ENCODE peak calls at places on chromosomes 4 and X, in seven cellular contexts. V is uterus, M is SK-N-SH, G is HCT116, L is tibial artery, O is A549, Z is substantia nigra. F is an unnamed sample.

GRCh38 chr4:93897559-93897958 is 69.0 kb downstream of the ATOH1 start:
- DNase-seq in L (no peak), Z (no peak), O (peak; percentile 7), M (peak; percentile 35), V (no peak), G (peak; percentile 6), F (no peak)

GRCh38 chr4:121370729-121371325 is 10.0 kb downstream of the QRFPR start:
- DNase-seq in O (no peak), Z (peak; percentile 25), L (peak; percentile 66), G (peak; percentile 40), V (no peak), M (peak; percentile 26), F (peak; percentile 27)

GRCh38 chr4:96874657-96875056 is 1034.8 kb downstream of the PDHA2 start:
- DNase-seq in M (no peak), L (no peak), G (no peak), O (no peak), V (no peak), Z (no peak), F (no peak)

GRCh38 chrX:15815779-15816452 is 25.6 kb downstream of the ZRSR2 start:
- DNase-seq in Z (peak; percentile 1), L (no peak), G (peak; percentile 3), M (peak; percentile 59), O (peak; percentile 19), V (no peak), F (no peak)

GRCh38 chr4:66653937-66654336 is 891.4 kb downstream of the CENPC start:
- DNase-seq in V (no peak), G (no peak), Z (no peak), L (no peak), M (no peak), O (no peak), F (no peak)

GRCh38 chr4:153757407-153757806 is 2.4 kb downstream of the RNF175 start:
- DNase-seq in O (no peak), G (no peak), L (no peak), M (no peak), V (no peak), Z (no peak), F (no peak)

GRCh38 chr4:176387571-176387970 is 67.8 kb downstream of the SPCS3 start:
- DNase-seq in M (no peak), Z (no peak), O (no peak), G (no peak), L (no peak), V (no peak), F (no peak)

GRCh38 chrX:153411255-153411987 is at the start of gene ZFP92:
- DNase-seq in O (no peak), M (peak; percentile 88), V (peak; percentile 40), G (no peak), Z (no peak), L (no peak), F (peak; percentile 28)

GRCh38 chrX:150456941-150457340 is 93.8 kb downstream of the MAMLD1 start:
- DNase-seq in G (no peak), Z (no peak), M (no peak), V (no peak), O (no peak), L (no peak), F (no peak)

GRCh38 chrX:103685396-103685795 is 1.1 kb downstream of the MORF4L2 start:
- DNase-seq in L (no peak), Z (no peak), M (peak; percentile 28), G (no peak), O (peak; percentile 15), V (no peak), F (no peak)

GRCh38 chr4:94758141-94758699 is 465 bp downstream of the BMPR1B start:
- DNase-seq in M (peak; percentile 83), L (peak; percentile 46), G (no peak), Z (peak; percentile 16), O (no peak), V (peak; percentile 37), F (no peak)

GRCh38 chr4:90245837-90246236 is 118.6 kb downstream of the CCSER1 start:
- DNase-seq in G (no peak), L (no peak), V (no peak), O (no peak), M (no peak), Z (no peak), F (no peak)

GRCh38 chr4:108272566-108272965 is 103.8 kb upstream of the LEF1 start:
- DNase-seq in M (no peak), V (no peak), O (no peak), G (no peak), L (no peak), Z (no peak), F (no peak)

GRCh38 chr4:151948351-151949016 is 187.7 kb upstream of the GATB start:
- DNase-seq in M (no peak), L (no peak), Z (no peak), V (no peak), O (no peak), G (no peak), F (no peak)

GRCh38 chr4:74320559-74321118 is 12.4 kb downstream of the EPGN start:
- DNase-seq in O (peak; percentile 20), Z (peak; percentile 8), L (no peak), M (peak; percentile 7), G (peak; percentile 98), V (no peak), F (peak; percentile 43)

GRCh38 chr4:41838590-41838989 is 90.1 kb upstream of the PHOX2B start:
- DNase-seq in L (no peak), V (no peak), M (peak; percentile 48), O (no peak), G (no peak), Z (no peak), F (no peak)

GRCh38 chrX:19382500-19383145 is 38.9 kb downstream of the PDHA1 start:
- DNase-seq in M (peak; percentile 38), V (no peak), Z (peak; percentile 36), G (peak; percentile 15), O (peak; percentile 55), L (no peak), F (peak; percentile 56)

GRCh38 chr4:92121099-92121498 is 182.7 kb upstream of the GRID2 start:
- DNase-seq in Z (peak; percentile 6), L (no peak), O (no peak), M (no peak), G (no peak), V (no peak), F (peak; percentile 28)

GRCh38 chr4:128718793-128719192 is 90.7 kb upstream of the JADE1 start:
- DNase-seq in O (no peak), V (no peak), M (no peak), L (no peak), Z (no peak), G (no peak), F (no peak)

DNA sequence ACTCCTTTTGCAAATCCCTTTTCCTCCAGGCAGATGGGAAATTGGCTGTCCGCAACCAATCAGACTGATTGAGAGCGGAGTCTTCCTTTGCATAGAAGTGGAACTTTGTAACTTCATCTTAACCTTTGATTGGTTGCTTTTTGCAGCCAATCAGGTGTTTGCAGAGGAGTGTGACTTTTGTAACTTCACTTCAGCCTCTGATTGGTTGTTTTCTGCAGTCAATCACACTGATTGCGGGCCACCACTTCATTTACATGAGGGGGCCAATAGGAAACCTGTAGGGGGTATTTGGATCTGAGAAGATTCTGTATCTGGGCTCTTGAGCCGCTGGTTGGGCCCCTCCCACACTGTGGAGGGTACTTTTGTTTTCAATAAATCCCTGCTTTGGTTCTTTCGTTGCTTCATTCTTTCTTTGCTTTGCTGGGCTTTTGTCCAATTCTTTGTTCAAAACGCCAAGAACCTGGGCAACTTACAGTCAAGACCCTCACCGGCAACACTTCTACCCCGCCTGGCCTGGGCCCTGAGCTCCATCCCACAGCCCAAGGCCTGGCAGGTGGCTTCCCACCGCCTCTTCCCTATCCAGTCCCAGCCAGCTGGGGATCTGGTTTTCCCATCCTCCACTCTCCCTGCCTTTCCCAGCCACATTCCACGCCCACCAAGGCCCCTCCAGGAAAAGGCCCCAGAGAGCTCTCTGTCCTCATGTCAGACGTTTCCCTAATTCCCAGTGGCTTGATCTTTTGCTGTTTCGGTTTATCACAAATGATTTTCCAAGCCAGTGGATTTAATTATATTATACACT is 110.2 kb upstream of the STX18 start:
- DNase-seq in O (no peak), G (no peak), V (no peak), L (no peak), Z (no peak), M (no peak), F (no peak)
- H3K27ac ChIP-seq in O (no peak overlapping the region), G (no peak overlapping the region), V (no peak overlapping the region), L (no peak overlapping the region), Z (no peak overlapping the region), M (no peak overlapping the region), F (no peak overlapping the region)

GRCh38 chr4:184514121-184514988 is 40.0 kb upstream of the IRF2 start:
- DNase-seq in O (peak; percentile 25), L (peak; percentile 60), G (no peak), V (peak; percentile 68), Z (peak; percentile 66), M (peak; percentile 35), F (no peak)
- H3K27ac ChIP-seq in O (no peak overlapping the region), L (peak overlapping the region; percentile 55), G (no peak overlapping the region), V (peak overlapping the region; percentile 76), Z (peak overlapping the region; percentile 77), M (peak overlapping the region; percentile 59), F (peak overlapping the region; percentile 51)

GRCh38 chrX:70172226-70172625 is 5.1 kb upstream of the DGAT2L6 start:
- DNase-seq in L (no peak), O (no peak), M (no peak), V (no peak), Z (no peak), G (no peak), F (no peak)

GRCh38 chrX:70172964-70173363 is 4.3 kb upstream of the DGAT2L6 start:
- DNase-seq in O (no peak), M (no peak), V (no peak), L (no peak), G (no peak), Z (no peak), F (no peak)

GRCh38 chrX:70176938-70177533 is at the start of gene DGAT2L6:
- DNase-seq in V (no peak), G (no peak), O (no peak), M (no peak), L (no peak), Z (no peak), F (no peak)

GRCh38 chrX:70175338-70175737 is 1.9 kb upstream of the DGAT2L6 start:
- DNase-seq in M (no peak), O (no peak), Z (no peak), L (no peak), G (no peak), V (no peak), F (no peak)

DNA sequence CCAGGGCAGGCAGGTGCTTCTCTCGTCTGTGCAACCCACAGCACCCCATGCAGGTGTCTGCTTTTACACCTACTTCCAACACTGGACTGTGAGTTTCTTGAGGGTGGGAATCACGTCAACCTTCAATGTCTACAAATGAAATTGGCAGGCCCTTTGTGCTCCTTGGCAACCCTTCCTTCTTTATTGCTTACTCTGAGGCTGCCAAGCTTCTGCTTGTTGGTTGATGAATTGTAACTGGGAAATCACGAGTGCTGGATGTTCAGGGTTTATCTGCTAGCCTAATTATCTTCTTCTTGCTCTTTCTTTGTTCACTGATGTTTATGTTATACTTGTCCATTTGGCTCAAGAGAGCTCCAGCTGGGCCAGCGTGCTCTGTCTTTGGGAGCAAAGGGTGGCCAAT is 2.5 kb upstream of the DGAT2L6 start:
- DNase-seq in Z (no peak), O (no peak), G (no peak), M (no peak), V (no peak), L (no peak), F (no peak)
- H3K27ac ChIP-seq in Z (no peak overlapping the region), O (peak overlapping the region; percentile 52), G (no peak overlapping the region), M (peak overlapping the region; percentile 63), V (no peak overlapping the region), L (no peak overlapping the region), F (no peak overlapping the region)

DNA sequence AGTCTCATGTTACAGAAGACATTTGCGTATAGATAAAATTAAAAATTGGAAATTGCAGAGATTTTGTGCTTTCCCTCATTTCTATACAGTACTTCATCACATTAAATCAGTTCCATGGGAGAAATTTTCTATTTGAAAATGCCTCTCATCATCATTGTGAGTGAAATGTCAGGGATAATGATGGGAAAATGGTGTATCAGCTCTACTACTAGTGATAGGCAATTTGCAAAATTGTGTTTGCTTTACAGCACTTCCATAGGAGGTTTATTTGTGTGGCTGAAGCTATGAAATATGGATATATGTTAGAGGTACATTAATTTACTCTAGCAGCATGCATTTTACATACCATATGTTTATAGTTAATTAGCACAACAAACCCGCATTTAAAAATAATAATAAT is 21.0 kb upstream of the ANAPC4 start:
- DNase-seq in O (no peak), M (no peak), Z (no peak), L (no peak), V (no peak), G (no peak), F (no peak)
- H3K27ac ChIP-seq in O (no peak overlapping the region), M (no peak overlapping the region), Z (no peak overlapping the region), L (no peak overlapping the region), V (no peak overlapping the region), G (no peak overlapping the region), F (no peak overlapping the region)

F was measured in stomach.